ENCODE peak calls at places on chromosomes 1 and 21, in five cellular contexts. One of them, this sample, is unnamed.

GRCh38 chr1:215005078-215005477 is 77.5 kb upstream of the KCNK2 start:
- DNase-seq in HepG2: no peak
- DNase-seq in GM23338: no peak
- DNase-seq in H1: no peak
- DNase-seq in K562: no peak
- DNase-seq in this sample: no peak

GRCh38 chr1:235910357-235911299 is 43.9 kb upstream of the LYST start:
- DNase-seq in H1: no peak
- DNase-seq in HepG2: peak; percentile 28
- DNase-seq in K562: no peak
- DNase-seq in GM23338: peak; percentile 51
- DNase-seq in this sample: no peak

GRCh38 chr1:19734056-19734455 is 65.7 kb downstream of the TMCO4 start:
- DNase-seq in HepG2: no peak
- DNase-seq in GM23338: no peak
- DNase-seq in K562: no peak
- DNase-seq in H1: no peak
- DNase-seq in this sample: no peak

GRCh38 chr1:116737020-116737854 is 17.0 kb upstream of the CD2 start:
- DNase-seq in HepG2: peak; percentile 7
- DNase-seq in H1: peak; percentile 68
- DNase-seq in GM23338: peak; percentile 78
- DNase-seq in K562: peak; percentile 72
- DNase-seq in this sample: peak; percentile 66

GRCh38 chr1:185488673-185489311 is 171.7 kb upstream of the IVNS1ABP start:
- DNase-seq in HepG2: no peak
- DNase-seq in K562: no peak
- DNase-seq in H1: no peak
- DNase-seq in GM23338: peak; percentile 6
- DNase-seq in this sample: no peak

GRCh38 chr1:177355575-177355974 is 184.8 kb downstream of the BRINP2 start:
- DNase-seq in K562: no peak
- DNase-seq in HepG2: peak; percentile 3
- DNase-seq in H1: peak; percentile 62
- DNase-seq in GM23338: peak; percentile 53
- DNase-seq in this sample: no peak

GRCh38 chr1:213327318-213327667 is 276.3 kb downstream of the RPS6KC1 start:
- DNase-seq in HepG2: no peak
- DNase-seq in K562: no peak
- DNase-seq in H1: no peak
- DNase-seq in GM23338: no peak
- DNase-seq in this sample: no peak

GRCh38 chr1:26022404-26022779 is 817 bp downstream of the EXTL1 start:
- DNase-seq in H1: no peak
- DNase-seq in HepG2: no peak
- DNase-seq in GM23338: no peak
- DNase-seq in K562: no peak
- DNase-seq in this sample: no peak

GRCh38 chr1:170150921-170151320 is 5.2 kb downstream of the NTMT2 start:
- DNase-seq in GM23338: no peak
- DNase-seq in H1: no peak
- DNase-seq in K562: no peak
- DNase-seq in HepG2: no peak
- DNase-seq in this sample: no peak

GRCh38 chr1:51314974-51315373 is 15.4 kb downstream of the TTC39A start:
- DNase-seq in K562: no peak
- DNase-seq in H1: no peak
- DNase-seq in HepG2: no peak
- DNase-seq in GM23338: no peak
- DNase-seq in this sample: no peak

GRCh38 chr21:32940079-32941014 is 85.4 kb upstream of the OLIG2 start:
- DNase-seq in GM23338: peak; percentile 89
- DNase-seq in K562: peak; percentile 72
- DNase-seq in H1: no peak
- DNase-seq in HepG2: peak; percentile 39
- DNase-seq in this sample: no peak

GRCh38 chr21:35635994-35636393 is 424.3 kb downstream of the SETD4 start:
- DNase-seq in HepG2: no peak
- DNase-seq in H1: no peak
- DNase-seq in K562: no peak
- DNase-seq in GM23338: no peak
- DNase-seq in this sample: no peak

GRCh38 chr1:84698151-84698651 is 7.9 kb upstream of the SSX2IP start:
- DNase-seq in H1: no peak
- DNase-seq in GM23338: no peak
- DNase-seq in HepG2: no peak
- DNase-seq in K562: no peak
- DNase-seq in this sample: no peak

GRCh38 chr1:204711947-204712701 is 26.6 kb upstream of the LRRN2 start:
- DNase-seq in K562: no peak
- DNase-seq in HepG2: no peak
- DNase-seq in GM23338: no peak
- DNase-seq in H1: no peak
- DNase-seq in this sample: no peak

GRCh38 chr1:20983297-20983889 is 193.3 kb downstream of the EIF4G3 start:
- DNase-seq in H1: no peak
- DNase-seq in K562: no peak
- DNase-seq in HepG2: no peak
- DNase-seq in GM23338: no peak
- DNase-seq in this sample: no peak

GRCh38 chr1:196372896-196373536 is 235.2 kb downstream of the KCNT2 start:
- DNase-seq in GM23338: peak; percentile 59
- DNase-seq in H1: no peak
- DNase-seq in HepG2: peak; percentile 27
- DNase-seq in K562: peak; percentile 41
- DNase-seq in this sample: no peak
- TF ChIP-seq CREB1 in GM23338: no peak
- TF ChIP-seq CREB1 in H1: no peak
- TF ChIP-seq CREB1 in HepG2: no peak
- TF ChIP-seq CREB1 in K562: no peak
- TF ChIP-seq CREB1 in this sample: no peak

GRCh38 chr1:219185486-219186117 is 11.9 kb downstream of the LYPLAL1 start:
- DNase-seq in GM23338: no peak
- DNase-seq in H1: no peak
- DNase-seq in HepG2: no peak
- DNase-seq in K562: no peak
- DNase-seq in this sample: no peak

GRCh38 chr1:219179293-219179692 is 5.6 kb downstream of the LYPLAL1 start:
- DNase-seq in K562: no peak
- DNase-seq in GM23338: no peak
- DNase-seq in HepG2: no peak
- DNase-seq in H1: no peak
- DNase-seq in this sample: no peak

GRCh38 chr1:219188331-219188803 is 14.7 kb downstream of the LYPLAL1 start:
- DNase-seq in H1: no peak
- DNase-seq in HepG2: no peak
- DNase-seq in K562: no peak
- DNase-seq in GM23338: no peak
- DNase-seq in this sample: peak; percentile 55

GRCh38 chr1:219189021-219189824 is 15.5 kb downstream of the LYPLAL1 start:
- DNase-seq in K562: no peak
- DNase-seq in HepG2: no peak
- DNase-seq in H1: no peak
- DNase-seq in GM23338: no peak
- DNase-seq in this sample: peak; percentile 69

GRCh38 chr1:219184337-219184736 is 10.7 kb downstream of the LYPLAL1 start:
- DNase-seq in H1: no peak
- DNase-seq in K562: no peak
- DNase-seq in HepG2: no peak
- DNase-seq in GM23338: no peak
- DNase-seq in this sample: no peak
- H3K79me2 ChIP-seq in H1: peaks cover 33% of the 10 kb centered on the region
- H3K79me2 ChIP-seq in K562: peaks cover 69% of the 10 kb centered on the region
- H3K79me2 ChIP-seq in HepG2: peaks cover 38% of the 10 kb centered on the region
- H3K79me2 ChIP-seq in GM23338: peaks cover 31% of the 10 kb centered on the region
- H3K79me2 ChIP-seq in this sample: peaks cover 44% of the 10 kb centered on the region

GRCh38 chr1:112711041-112711440 is 4.1 kb downstream of the PPM1J start:
- DNase-seq in GM23338: peak; percentile 52
- DNase-seq in K562: no peak
- DNase-seq in H1: no peak
- DNase-seq in HepG2: no peak
- DNase-seq in this sample: no peak
- TF ChIP-seq CREB1 in GM23338: no peak
- TF ChIP-seq CREB1 in K562: no peak
- TF ChIP-seq CREB1 in H1: no peak
- TF ChIP-seq CREB1 in HepG2: no peak
- TF ChIP-seq CREB1 in this sample: no peak

DNA sequence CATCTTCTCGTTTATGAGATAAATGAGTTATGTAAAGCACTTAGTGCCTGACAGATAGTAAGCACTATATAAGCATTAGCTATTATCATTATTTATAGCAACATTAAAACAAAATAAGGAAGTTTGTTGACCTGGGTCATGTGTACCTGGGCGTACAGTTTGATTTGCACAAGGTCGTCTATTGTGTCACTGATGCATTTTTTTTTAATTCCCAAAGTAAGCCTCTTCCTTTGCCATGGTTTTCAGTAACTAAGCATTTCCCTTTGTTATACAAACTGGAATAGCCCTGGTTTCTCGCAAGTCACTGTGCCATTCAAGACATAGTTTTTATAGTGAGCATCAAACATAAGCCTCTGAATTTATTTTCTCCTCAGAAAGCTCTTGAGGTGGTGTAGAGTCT is 72.2 kb downstream of the CACHD1 start:
- DNase-seq in H1: no peak
- DNase-seq in HepG2: no peak
- DNase-seq in K562: no peak
- DNase-seq in GM23338: no peak
- DNase-seq in this sample: no peak
- H3K79me2 ChIP-seq in H1: peaks cover 98% of the 10 kb centered on the region
- H3K79me2 ChIP-seq in HepG2: no peaks in the 10 kb centered on the region
- H3K79me2 ChIP-seq in K562: no peaks in the 10 kb centered on the region
- H3K79me2 ChIP-seq in GM23338: peaks cover 97% of the 10 kb centered on the region
- H3K79me2 ChIP-seq in this sample: no peaks in the 10 kb centered on the region

DNA sequence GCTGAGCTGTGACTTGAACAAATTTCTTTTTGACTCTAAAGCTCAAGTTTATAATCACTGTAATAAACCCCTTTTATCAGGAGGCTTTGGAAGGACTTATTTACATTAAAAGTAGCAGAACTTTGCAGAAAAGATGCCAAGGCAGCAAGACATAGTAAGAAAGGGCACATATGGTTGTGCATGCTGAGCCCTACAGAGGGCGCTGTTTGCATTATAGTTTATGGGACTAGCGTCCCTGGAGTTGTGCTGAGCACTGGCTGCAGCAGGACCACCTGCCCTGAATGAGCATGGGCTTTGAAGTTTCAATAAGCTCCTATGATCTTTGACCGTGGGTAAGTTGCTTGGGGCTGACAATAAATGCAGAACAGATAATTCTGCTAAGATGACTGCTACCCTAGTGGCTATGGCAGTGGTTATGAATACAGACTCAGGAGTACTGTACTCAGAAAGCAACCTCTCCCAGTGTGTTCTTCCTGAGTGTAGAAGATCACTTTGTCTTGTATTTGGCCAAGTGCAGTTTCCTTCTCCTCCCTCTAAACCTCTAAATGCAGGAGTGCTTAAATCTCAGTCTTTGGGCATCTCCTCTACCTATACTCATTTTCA is 45.4 kb upstream of the USP1 start:
- DNase-seq in GM23338: peak; percentile 93
- DNase-seq in H1: peak; percentile 82
- DNase-seq in K562: peak; percentile 52
- DNase-seq in HepG2: peak; percentile 62
- DNase-seq in this sample: no peak
- TF ChIP-seq CREB1 in GM23338: no peak
- TF ChIP-seq CREB1 in H1: no peak
- TF ChIP-seq CREB1 in K562: no peak
- TF ChIP-seq CREB1 in HepG2: no peak
- TF ChIP-seq CREB1 in this sample: no peak

GRCh38 chr1:228170666-228171065 is 5.1 kb downstream of the IBA57 start:
- DNase-seq in K562: no peak
- DNase-seq in HepG2: no peak
- DNase-seq in H1: no peak
- DNase-seq in GM23338: no peak
- DNase-seq in this sample: no peak
- H3K79me2 ChIP-seq in K562: peaks cover 14% of the 10 kb centered on the region
- H3K79me2 ChIP-seq in HepG2: peaks cover 5% of the 10 kb centered on the region
- H3K79me2 ChIP-seq in H1: peaks cover 28% of the 10 kb centered on the region
- H3K79me2 ChIP-seq in GM23338: peaks cover 19% of the 10 kb centered on the region
- H3K79me2 ChIP-seq in this sample: peaks cover 4% of the 10 kb centered on the region

This sample was measured in GM12878.